ENCODE peak calls at places on chromosome 1, in ten cellular contexts. X is NCI-H2081 treated with DMSO at 0.1 percent for 48 hours; D is activated naive CD4-positive, alpha-beta T cell; I is head of caudate nucleus; C is stimulated activated naive B cell treated with anti-CD40 and anti-IgM and Interleukin-4, amounts not matched to agents 10 μg/mL and 1 μg/mL and 100 μg/mL, for 72 hours; O is GM10248; J is foreskin keratinocyte; M is hypothalamus; E is PC-9; K is tibial nerve. N is an unnamed sample.

GRCh38 chr1:205913451-205914204 is 29.6 kb downstream of the SLC26A9 start:
- DNase-seq in J (no peak), I (peak), M (no peak), X (no peak), O (no peak), C (no peak), E (peak), D (no peak), K (no peak), N (no peak)

GRCh38 chr1:235902638-235903542 is 36.2 kb upstream of the LYST start:
- DNase-seq in K (no peak), D (no peak), C (no peak), E (peak), J (no peak), M (no peak), O (no peak), X (no peak), I (no peak), N (no peak)

GRCh38 chr1:101257500-101258325 is 20.9 kb downstream of the S1PR1 start:
- DNase-seq in X (no peak), O (peak), M (no peak), E (peak), J (no peak), D (no peak), K (no peak), I (no peak), C (peak), N (no peak)

GRCh38 chr1:26391450-26391849 is 18.9 kb upstream of the ZNF683 start:
- DNase-seq in D (no peak), X (no peak), K (no peak), M (no peak), E (peak), O (peak), C (no peak), I (no peak), J (no peak), N (peak)

GRCh38 chr1:28370220-28371010 is 875 bp downstream of the PHACTR4 start:
- DNase-seq in J (no peak), X (no peak), E (no peak), M (no peak), O (peak), I (peak), C (peak), D (no peak), K (no peak), N (peak)

GRCh38 chr1:31798433-31799195 is 17.2 kb downstream of the SPOCD1 start:
- DNase-seq in I (peak), M (no peak), J (peak), X (no peak), D (no peak), E (peak), O (no peak), C (no peak), K (no peak), N (no peak)

GRCh38 chr1:37905624-37906196 is 41.1 kb downstream of the INPP5B start:
- DNase-seq in C (no peak), J (no peak), I (no peak), K (no peak), E (no peak), M (no peak), D (no peak), O (no peak), X (no peak), N (no peak)

GRCh38 chr1:187605736-187606135 is 777.0 kb downstream of the PLA2G4A start:
- DNase-seq in K (no peak), X (no peak), I (no peak), C (no peak), E (no peak), D (no peak), J (peak), M (no peak), O (no peak), N (no peak)

GRCh38 chr1:16076871-16077250 is 3.4 kb upstream of the FAM131C start:
- DNase-seq in D (no peak), X (no peak), K (no peak), M (no peak), C (no peak), J (no peak), I (no peak), E (peak), O (no peak), N (no peak)

GRCh38 chr1:155319536-155319935 is 1.2 kb upstream of the RUSC1 start:
- DNase-seq in K (no peak), E (no peak), M (no peak), O (no peak), J (no peak), C (no peak), I (no peak), X (no peak), D (no peak), N (no peak)

GRCh38 chr1:30807318-30808066 is 49.9 kb upstream of the LAPTM5 start:
- DNase-seq in K (no peak), M (no peak), E (peak), C (peak), I (no peak), O (no peak), D (no peak), J (no peak), X (peak), N (no peak)

GRCh38 chr1:25748531-25749205 is 51.3 kb upstream of the SELENON start:
- DNase-seq in K (no peak), M (no peak), J (peak), I (no peak), C (no peak), O (no peak), X (no peak), D (no peak), E (no peak), N (no peak)